ENCODE peak calls at places on chromosomes 6 and 20, in seven cellular contexts. N, G, T, U, E, S and X are unnamed samples.

GRCh38 chr20:58900292-58900931 is 47.9 kb downstream of the GNAS start:
- DNase-seq in G (no peak), T (no peak), S (no peak), N (no peak), E (no peak), U (no peak), X (no peak)

GRCh38 chr6:116144590-116144989 is 18.7 kb upstream of the COL10A1 start:
- DNase-seq in U (no peak), G (no peak), T (no peak), N (no peak), S (no peak), E (no peak), X (peak)

GRCh38 chr6:85498596-85499258 is 48.8 kb downstream of the NT5E start:
- DNase-seq in U (peak), G (no peak), T (no peak), E (no peak), N (no peak), S (no peak), X (no peak)

GRCh38 chr20:3434232-3434631 is 26.8 kb upstream of the DNAAF9 start:
- DNase-seq in U (no peak), S (no peak), T (no peak), G (no peak), E (no peak), N (no peak), X (no peak)

GRCh38 chr6:42448906-42449659 is 2.6 kb downstream of the TRERF1 start:
- DNase-seq in N (no peak), G (no peak), S (no peak), U (no peak), T (no peak), E (no peak), X (no peak)

GRCh38 chr20:20410678-20411077 is 42.8 kb downstream of the INSM1 start:
- DNase-seq in G (no peak), T (peak), S (no peak), N (peak), E (peak), U (peak), X (no peak)

GRCh38 chr6:153059757-153060156 is 57.2 kb upstream of the MTRF1L start:
- DNase-seq in G (no peak), E (no peak), S (no peak), U (peak), T (no peak), N (no peak), X (no peak)

GRCh38 chr6:105359419-105360366 is 43.2 kb downstream of the PREP start:
- DNase-seq in N (no peak), T (no peak), S (no peak), G (no peak), U (peak), E (no peak), X (peak)

GRCh38 chr20:46837083-46837482 is 57.6 kb upstream of the EYA2 start:
- DNase-seq in G (no peak), U (no peak), N (no peak), E (no peak), T (no peak), S (no peak), X (no peak)

GRCh38 chr6:154933181-154933827 is 61.8 kb upstream of the TIAM2 start:
- DNase-seq in G (no peak), N (no peak), T (no peak), S (no peak), U (no peak), E (no peak), X (no peak)

GRCh38 chr20:45860573-45861011 is 3.2 kb downstream of the ZSWIM3 start:
- DNase-seq in N (no peak), S (no peak), G (no peak), U (no peak), T (no peak), E (no peak), X (no peak)

GRCh38 chr6:159931112-159931511 is 37.8 kb upstream of the IGF2R start:
- DNase-seq in N (no peak), E (no peak), T (no peak), S (no peak), G (no peak), U (no peak), X (no peak)

GRCh38 chr20:49595811-49596545 is 28.0 kb upstream of the PTGIS start:
- DNase-seq in S (no peak), N (no peak), E (no peak), T (no peak), G (no peak), U (peak), X (peak)

DNA sequence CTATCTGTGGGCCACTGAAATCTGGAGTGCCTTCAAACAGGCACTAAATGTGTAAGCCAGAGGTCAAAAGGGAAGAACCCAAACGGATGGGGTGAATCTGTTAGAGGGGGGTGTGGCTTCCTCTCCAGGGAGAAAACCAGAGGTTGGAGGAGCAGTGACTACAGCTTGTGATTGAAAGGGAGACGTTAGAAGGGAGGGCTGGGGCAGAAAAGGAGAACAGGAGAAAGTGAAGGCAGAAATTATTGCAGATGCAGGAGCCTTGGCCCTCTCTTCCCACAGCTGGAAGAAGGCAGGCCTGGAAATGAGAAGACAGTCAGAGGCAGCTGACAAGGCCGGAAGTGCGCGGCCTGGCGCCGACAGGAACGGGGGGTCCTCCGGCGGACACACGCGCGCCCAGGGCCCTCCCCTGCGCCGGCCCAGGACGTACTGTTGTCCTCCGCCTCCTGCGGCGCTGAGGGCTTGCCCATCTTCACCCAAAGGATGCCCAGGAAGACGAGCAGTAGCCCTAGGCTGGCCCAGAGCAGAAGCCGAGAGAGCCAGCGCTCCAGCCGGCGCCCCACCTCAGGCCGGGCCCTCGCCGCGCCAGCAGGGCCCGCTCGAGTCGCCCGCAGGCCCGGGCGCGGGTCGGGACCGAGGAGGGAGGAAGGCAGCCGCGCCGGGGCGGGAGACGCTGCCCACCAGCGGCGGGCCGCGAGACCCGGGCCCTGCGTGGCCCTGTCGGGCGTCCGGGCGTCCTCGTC is 806 bp downstream of the LEMD2 start:
- DNase-seq in E (peak), N (peak), T (peak), U (peak), G (peak), S (peak), X (peak)
- TF ChIP-seq POLR2A in E (no peak), N (peak), T (peak), U (peak), G (peak), S (no peak), X (peak)

DNA sequence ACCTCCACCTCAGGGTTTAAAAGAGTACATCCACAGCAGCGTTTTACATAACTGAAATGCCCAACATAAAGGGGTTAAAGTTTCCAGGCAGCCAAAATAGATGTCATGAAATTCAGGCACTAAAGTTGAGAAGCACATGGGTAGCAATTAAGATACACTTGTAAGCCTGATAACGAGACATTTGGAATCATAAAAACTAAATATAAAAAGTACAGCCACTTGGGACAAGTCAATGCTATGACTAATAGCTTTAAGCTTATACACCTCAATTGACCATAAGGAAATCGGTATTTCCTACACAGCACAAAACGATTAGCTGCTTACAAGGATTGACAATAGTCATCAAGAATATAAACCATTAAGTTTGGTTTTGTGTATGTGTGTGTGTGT is 11.8 kb downstream of the LOC128125822 start:
- DNase-seq in E (no peak), U (no peak), T (no peak), G (no peak), S (no peak), N (no peak), X (no peak)
- TF ChIP-seq POLR2A in E (no peak), U (peak), T (no peak), G (no peak), S (no peak), N (peak), X (no peak)

GRCh38 chr6:109095036-109095820 is at the start of gene CEP57L1:
- DNase-seq in T (peak), U (peak), E (peak), G (peak), N (peak), S (peak), X (peak)
- TF ChIP-seq POLR2A in T (peak), U (peak), E (no peak), G (peak), N (peak), S (peak), X (peak)

GRCh38 chr20:63653041-63653973 is at the start of gene STMN3:
- DNase-seq in G (peak), N (peak), U (peak), S (peak), E (peak), T (peak), X (peak)
- TF ChIP-seq POLR2A in G (peak), N (no peak), U (no peak), S (no peak), E (no peak), T (no peak), X (no peak)

DNA sequence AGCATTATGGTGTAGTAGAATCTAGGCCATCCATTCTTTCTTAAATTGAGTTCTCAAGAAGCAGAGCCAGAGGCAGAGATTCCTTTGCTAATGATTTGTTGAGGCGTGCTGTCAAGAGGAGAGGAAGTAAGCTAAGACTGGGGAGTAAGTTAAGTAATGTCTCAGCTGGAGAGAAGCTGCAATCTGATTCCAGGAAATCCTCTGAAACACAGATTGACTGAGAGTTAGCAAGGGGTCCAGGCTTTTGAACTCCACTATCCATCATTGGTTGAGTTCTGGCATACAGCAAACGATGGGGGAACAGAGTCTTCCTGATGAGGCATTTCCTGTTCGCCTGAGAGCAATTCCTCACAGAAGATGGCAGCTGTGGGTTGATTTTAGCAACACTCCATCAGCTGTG is 207.4 kb upstream of the RAB32 start:
- DNase-seq in E (no peak), T (no peak), U (peak), N (no peak), S (no peak), G (no peak), X (no peak)
- TF ChIP-seq POLR2A in E (no peak), T (no peak), U (peak), N (no peak), S (no peak), G (no peak), X (no peak)

GRCh38 chr6:28165566-28165965 is 23.9 kb downstream of the ZKSCAN8 start:
- DNase-seq in T (no peak), S (no peak), E (no peak), U (no peak), N (no peak), G (no peak), X (no peak)

GRCh38 chr6:28158318-28158717 is 16.6 kb downstream of the ZKSCAN8 start:
- DNase-seq in N (no peak), T (no peak), S (no peak), U (no peak), G (no peak), E (no peak), X (no peak)

GRCh38 chr6:28159029-28159607 is 17.4 kb downstream of the ZKSCAN8 start:
- DNase-seq in U (no peak), N (no peak), E (no peak), T (no peak), S (no peak), G (no peak), X (no peak)

GRCh38 chr6:28160233-28160632 is 18.6 kb downstream of the ZKSCAN8 start:
- DNase-seq in T (no peak), N (no peak), G (no peak), E (no peak), U (no peak), S (no peak), X (no peak)

DNA sequence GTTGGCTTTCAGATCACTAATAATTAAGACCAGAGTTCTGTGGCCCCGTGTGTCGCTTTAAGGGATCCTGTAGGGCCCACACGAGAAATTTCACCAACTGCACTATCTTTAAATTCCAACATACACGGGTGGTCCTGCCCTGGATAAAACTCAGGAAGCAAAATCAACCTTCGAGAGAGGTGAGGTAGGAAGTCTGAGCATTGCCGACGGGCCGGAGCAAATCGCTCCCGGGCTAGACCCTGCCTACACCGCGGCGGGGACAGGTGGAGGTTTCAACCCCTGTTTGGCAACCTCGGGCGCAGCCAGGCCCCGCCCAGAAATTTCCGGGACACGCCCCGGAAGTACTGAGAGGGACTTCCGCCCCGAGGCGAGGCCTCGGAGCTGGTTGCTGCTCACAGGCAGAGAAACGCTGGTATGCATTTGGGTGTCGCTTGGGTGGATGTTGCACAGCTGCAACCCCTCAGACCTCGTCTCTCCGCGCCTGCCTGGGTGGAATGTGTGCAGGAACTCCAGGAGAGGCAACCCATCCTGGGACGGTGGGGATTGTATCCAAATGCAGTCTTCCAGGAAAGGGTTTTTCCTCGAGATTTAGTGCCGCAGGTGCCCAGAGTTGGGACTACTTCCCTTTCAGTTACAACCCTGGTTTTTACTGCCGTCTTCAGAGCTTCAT is 19.9 kb downstream of the ZKSCAN8 start:
- DNase-seq in G (peak), S (peak), E (peak), T (peak), N (peak), U (peak), X (peak)
- TF ChIP-seq POLR2A in G (no peak), S (no peak), E (no peak), T (peak), N (no peak), U (peak), X (peak)

GRCh38 chr6:12047792-12048432 is 35.8 kb downstream of the HIVEP1 start:
- DNase-seq in S (no peak), G (no peak), E (no peak), U (no peak), T (no peak), N (no peak), X (no peak)

GRCh38 chr6:12048609-12049008 is 36.5 kb downstream of the HIVEP1 start:
- DNase-seq in S (no peak), U (no peak), T (no peak), E (no peak), N (no peak), G (no peak), X (no peak)

GRCh38 chr6:12049165-12049564 is 37.1 kb downstream of the HIVEP1 start:
- DNase-seq in N (no peak), U (no peak), S (no peak), T (no peak), E (no peak), G (no peak), X (no peak)

GRCh38 chr6:12051861-12052368 is 39.8 kb downstream of the HIVEP1 start:
- DNase-seq in T (peak), E (no peak), S (no peak), N (no peak), G (no peak), U (no peak), X (no peak)

DNA sequence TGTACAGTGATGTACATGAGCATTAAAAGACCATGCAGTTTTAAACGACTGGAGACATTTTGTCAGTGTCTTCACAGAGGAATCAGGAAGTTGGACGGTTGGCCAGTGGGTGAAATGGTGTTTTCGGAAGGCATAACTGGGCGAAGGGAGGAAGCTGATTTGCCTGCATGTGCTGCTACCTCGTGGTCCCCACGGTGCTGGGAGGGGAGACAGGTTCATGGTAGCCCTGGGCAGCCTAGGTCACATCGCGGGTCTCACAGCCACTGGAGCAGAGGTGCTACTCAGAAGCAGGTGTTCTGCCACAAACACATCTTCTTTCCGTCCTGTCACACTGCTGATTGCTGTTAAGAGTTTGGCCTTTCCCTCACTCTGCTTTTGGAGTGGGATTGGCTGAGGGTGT is 35.2 kb downstream of the HIVEP1 start:
- DNase-seq in T (peak), U (no peak), N (no peak), S (no peak), G (no peak), E (no peak), X (no peak)
- TF ChIP-seq POLR2A in T (no peak), U (no peak), N (no peak), S (no peak), G (no peak), E (no peak), X (no peak)

GRCh38 chr6:149128489-149129145 is 188.9 kb upstream of the TAB2 start:
- DNase-seq in N (no peak), U (peak), E (no peak), S (no peak), T (no peak), G (no peak), X (no peak)
- TF ChIP-seq POLR2A in N (no peak), U (no peak), E (no peak), S (no peak), T (no peak), G (no peak), X (no peak)

DNA sequence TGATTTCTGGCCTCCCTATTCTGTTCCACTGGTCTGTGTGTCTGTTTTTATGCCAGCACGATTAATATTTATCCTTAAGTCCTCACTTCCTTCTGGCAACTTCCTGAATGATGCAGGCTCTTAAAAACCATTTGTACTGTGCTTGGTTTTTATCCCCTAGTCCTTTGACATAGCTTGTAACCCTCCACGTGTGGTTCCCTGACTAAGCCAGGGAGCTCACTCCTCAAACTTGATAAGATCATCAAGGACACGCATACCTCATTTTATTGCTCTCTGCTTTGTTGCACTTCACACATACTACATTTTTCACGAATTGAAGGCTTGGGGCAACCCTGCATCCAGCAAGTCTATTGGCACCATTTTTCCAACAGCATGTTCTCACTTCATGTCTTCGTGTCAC is 166.4 kb upstream of the UST start:
- DNase-seq in G (no peak), E (no peak), N (no peak), S (no peak), T (no peak), U (peak), X (no peak)
- TF ChIP-seq POLR2A in G (no peak), E (no peak), N (no peak), S (no peak), T (no peak), U (no peak), X (no peak)